ENCODE peak calls at places on chromosomes 1 and 21, in four cellular contexts. F, C, K and S are unnamed samples.
A peak's percentile ranks its signal among the peaks of the same experiment; 100 is the strongest.

GRCh38 chr1:236681184-236681583 is 5.1 kb upstream of the ACTN2 start:
- DNase-seq in F (no peak), C (no peak), K (no peak), S (no peak)

GRCh38 chr1:1678581-1679380 is 13.8 kb downstream of the SLC35E2B start:
- DNase-seq in F (peak; percentile 89), C (no peak), K (peak; percentile 88), S (no peak)

GRCh38 chr1:10663668-10664035 is 132.8 kb downstream of the CASZ1 start:
- DNase-seq in K (no peak), F (no peak), C (peak; percentile 34), S (peak; percentile 12)

GRCh38 chr21:38787461-38788274 is 18.1 kb upstream of the ETS2 start:
- DNase-seq in K (peak; percentile 83), C (peak; percentile 89), F (no peak), S (peak; percentile 66)

GRCh38 chr1:203116048-203116810 is 11.3 kb upstream of the ADORA1 start:
- DNase-seq in K (no peak), C (no peak), F (no peak), S (no peak)

GRCh38 chr1:235368428-235368827 is 1.2 kb downstream of the TBCE start:
- DNase-seq in C (no peak), K (no peak), F (no peak), S (no peak)

GRCh38 chr1:32539584-32540571 is 651 bp downstream of the ZBTB8A start:
- DNase-seq in K (peak; percentile 50), C (peak; percentile 64), F (peak; percentile 11), S (peak; percentile 58)

GRCh38 chr1:168848041-168848440 is 119.0 kb upstream of the DPT start:
- DNase-seq in F (no peak), C (no peak), K (no peak), S (no peak)

GRCh38 chr1:152061952-152062351 is 25.1 kb upstream of the S100A11 start:
- DNase-seq in F (no peak), K (no peak), C (no peak), S (no peak)

GRCh38 chr1:157595356-157595755 is 2.5 kb downstream of the FCRL4 start:
- DNase-seq in F (peak; percentile 94), C (no peak), K (no peak), S (no peak)

GRCh38 chr1:13699936-13700520 is at the start of gene PRDM2:
- DNase-seq in C (peak; percentile 44), F (peak; percentile 70), K (peak; percentile 77), S (peak; percentile 36)

GRCh38 chr1:236860096-236860495 is 65.0 kb downstream of the MTR start:
- DNase-seq in K (no peak), C (no peak), F (no peak), S (no peak)

GRCh38 chr1:31627301-31627929 is 9.9 kb downstream of the HCRTR1 start:
- DNase-seq in K (peak; percentile 67), F (no peak), C (no peak), S (no peak)

GRCh38 chr1:205041121-205041758 is 1.8 kb upstream of the CNTN2 start:
- DNase-seq in F (no peak), K (no peak), C (no peak), S (no peak)

GRCh38 chr1:40044065-40044575 is 3.6 kb downstream of the CAP1 start:
- DNase-seq in F (peak; percentile 22), K (no peak), C (no peak), S (peak; percentile 47)

GRCh38 chr1:51768971-51769601 is 109.4 kb downstream of the NRDC start:
- DNase-seq in C (peak; percentile 56), K (no peak), F (peak; percentile 73), S (peak; percentile 89)

GRCh38 chr1:35555212-35555584 is 2.0 kb downstream of the KIAA0319L start:
- DNase-seq in F (no peak), C (no peak), K (no peak), S (no peak)

GRCh38 chr1:2306151-2306978 is 78.2 kb downstream of the SKI start:
- DNase-seq in F (no peak), K (no peak), C (no peak), S (no peak)

GRCh38 chr1:72281637-72282270 is 585 bp downstream of the NEGR1 start:
- DNase-seq in K (peak; percentile 24), C (no peak), F (no peak), S (peak; percentile 5)

GRCh38 chr1:219938706-219939105 is 10.3 kb upstream of the SLC30A10 start:
- DNase-seq in K (no peak), C (peak; percentile 64), F (no peak), S (peak; percentile 37)

GRCh38 chr1:119136401-119136800 is 4.1 kb downstream of the WARS2 start:
- DNase-seq in F (no peak), C (peak; percentile 63), K (no peak), S (peak; percentile 50)

GRCh38 chr1:70220015-70220414 is 1.2 kb upstream of the SRSF11 start:
- DNase-seq in F (peak; percentile 37), C (no peak), K (no peak), S (no peak)

GRCh38 chr1:211493133-211493864 is 1.3 kb upstream of the RD3 start:
- DNase-seq in K (no peak), F (no peak), C (no peak), S (no peak)

GRCh38 chr1:193545171-193545570 is 358.8 kb upstream of the B3GALT2 start:
- DNase-seq in K (no peak), F (no peak), C (peak; percentile 6), S (peak; percentile 62)

GRCh38 chr1:209647212-209647611 is 5.0 kb downstream of the LAMB3 start:
- DNase-seq in K (no peak), F (no peak), C (no peak), S (no peak)

GRCh38 chr1:57422271-57423134 is 1.4 kb downstream of the DAB1 start:
- DNase-seq in K (no peak), C (peak; percentile 36), F (no peak), S (peak; percentile 21)

GRCh38 chr1:3763351-3764125 is 9.0 kb upstream of the SMIM1 start:
- DNase-seq in C (no peak), K (peak; percentile 39), F (no peak), S (no peak)

GRCh38 chr1:246725191-246725590 is 982 bp downstream of the SCCPDH start:
- DNase-seq in F (no peak), C (no peak), K (no peak), S (no peak)

GRCh38 chr1:85707267-85707989 is 805 bp downstream of the ZNHIT6 start:
- DNase-seq in F (peak; percentile 11), C (peak; percentile 7), K (no peak), S (peak; percentile 14)

GRCh38 chr1:161166669-161167548 is 683 bp downstream of the PPOX start:
- DNase-seq in K (no peak), F (peak; percentile 37), C (no peak), S (no peak)

GRCh38 chr1:83593073-83593472 is 405.9 kb downstream of the TTLL7 start:
- DNase-seq in K (no peak), C (no peak), F (peak; percentile 21), S (no peak)

GRCh38 chr1:159826436-159827101 is at the start of gene SLAMF8:
- DNase-seq in K (peak; percentile 69), F (no peak), C (no peak), S (no peak)

GRCh38 chr1:212062832-212063438 is 27.4 kb downstream of the DTL start:
- DNase-seq in F (peak; percentile 60), C (peak; percentile 43), K (no peak), S (peak; percentile 67)

GRCh38 chr1:229940689-229941088 is 126.3 kb upstream of the GALNT2 start:
- DNase-seq in C (peak; percentile 74), K (no peak), F (no peak), S (peak; percentile 75)

GRCh38 chr1:115874929-115875328 is 34.0 kb upstream of the NHLH2 start:
- DNase-seq in K (no peak), F (no peak), C (peak; percentile 32), S (peak; percentile 42)

GRCh38 chr21:33949516-33950424 is 34.2 kb upstream of the ATP5PO start:
- DNase-seq in F (no peak), C (no peak), K (no peak), S (no peak)

GRCh38 chr21:33948951-33949444 is 33.4 kb upstream of the ATP5PO start:
- DNase-seq in C (no peak), F (no peak), K (no peak), S (no peak)

GRCh38 chr21:33945652-33946270 is 30.2 kb upstream of the ATP5PO start:
- DNase-seq in F (no peak), K (no peak), C (no peak), S (no peak)

GRCh38 chr21:33948096-33948950 is 32.7 kb upstream of the ATP5PO start:
- DNase-seq in F (peak; percentile 84), C (peak; percentile 62), K (peak; percentile 86), S (no peak)

DNA sequence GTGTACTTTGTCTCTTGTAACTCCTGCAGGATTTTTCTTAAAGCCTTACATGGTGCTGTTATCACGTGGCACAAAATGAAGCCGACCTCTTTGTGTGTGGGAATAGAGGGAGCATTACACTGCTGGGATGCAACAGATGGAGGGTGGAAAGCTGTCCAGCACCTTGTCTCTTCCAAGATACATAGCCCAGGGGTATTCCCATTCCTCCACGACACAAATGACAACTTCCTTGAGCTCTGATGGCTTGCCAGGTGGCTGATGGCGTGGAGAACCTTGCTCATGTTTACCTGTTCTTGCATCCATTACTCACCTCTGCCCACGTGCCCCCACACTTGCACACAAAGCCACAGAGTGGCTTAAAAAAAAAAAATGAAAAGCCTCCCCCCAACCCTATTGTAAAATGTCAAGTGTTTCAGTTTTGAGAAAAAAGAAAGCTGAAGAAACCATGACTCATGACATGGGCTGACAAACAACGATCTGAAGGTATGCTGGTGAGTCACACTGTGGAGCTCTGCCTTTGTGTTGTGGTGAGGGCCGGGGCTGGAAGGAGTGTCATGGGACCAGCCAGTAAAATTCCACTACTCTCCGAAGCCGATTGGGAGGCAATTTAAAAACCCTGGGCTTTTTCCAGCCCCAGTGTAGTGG is 32.0 kb upstream of the ATP5PO start:
- DNase-seq in C (peak; percentile 98), K (peak; percentile 79), F (peak; percentile 30), S (peak; percentile 98)
- H3K4me3 ChIP-seq in C (no peak overlapping the region), K (no peak overlapping the region), F (peak overlapping the region; percentile 21), S (no peak overlapping the region)

DNA sequence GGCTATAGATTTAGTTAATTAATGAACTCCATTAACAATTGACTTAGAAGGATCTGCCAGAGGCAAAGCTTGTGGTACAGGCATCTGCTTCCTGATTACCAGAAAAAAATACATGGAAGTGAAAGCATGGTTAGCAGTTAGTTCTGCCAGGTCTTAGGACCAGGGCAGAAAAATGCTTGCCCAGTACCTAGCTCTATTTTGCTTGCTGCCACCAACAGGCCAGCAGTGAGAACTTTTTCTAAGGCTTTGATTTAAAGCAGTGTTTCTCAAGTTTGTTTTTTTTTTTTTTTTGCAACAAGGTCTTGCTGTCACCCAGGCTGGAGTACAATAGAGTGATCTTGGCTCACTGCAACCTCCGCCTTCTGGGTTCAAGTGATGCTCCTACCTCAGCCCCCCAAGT is 16.4 kb upstream of the MTF1 start:
- DNase-seq in C (no peak), F (peak; percentile 25), K (no peak), S (peak; percentile 62)
- TF ChIP-seq CTCF in C (no peak), F (peak; percentile 62), K (no peak), S (peak; percentile 54)

GRCh38 chr1:145960468-145961108 is 2.8 kb upstream of the LIX1L start:
- DNase-seq in K (peak; percentile 87), C (peak; percentile 64), F (no peak), S (peak; percentile 63)
- H3K4me3 ChIP-seq in K (peak overlapping the region; percentile 11), C (peak overlapping the region; percentile 62), F (peak overlapping the region; percentile 75), S (peak overlapping the region; percentile 74)

DNA sequence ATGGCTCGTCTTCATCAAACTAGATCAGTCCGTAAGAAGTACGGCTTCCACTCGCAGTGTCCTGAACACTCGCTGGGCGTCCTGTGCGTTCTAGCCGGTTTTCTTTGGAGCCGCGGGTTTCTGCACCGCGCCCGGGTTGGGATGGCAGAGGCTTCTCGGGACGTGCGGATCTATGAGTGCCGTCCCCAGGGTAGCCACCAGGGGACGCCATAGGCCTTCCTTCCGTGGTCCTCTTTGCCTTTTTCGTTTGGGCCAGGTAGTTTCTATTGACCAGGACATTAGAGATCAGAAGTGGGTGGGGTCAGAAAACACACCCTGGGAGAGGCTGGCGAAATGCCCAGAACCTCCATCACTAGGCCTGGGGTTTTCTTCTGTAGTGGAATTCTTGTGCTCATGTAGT is 273.8 kb downstream of the FAM72C start:
- DNase-seq in C (no peak), F (peak; percentile 7), K (peak; percentile 62), S (peak; percentile 7)
- TF ChIP-seq CTCF in C (peak; percentile 42), F (peak; percentile 69), K (peak; percentile 49), S (peak; percentile 53)